ENCODE peak calls at places on chromosomes 2 and 18, in nine cellular contexts. M, L, W, H, R, Z, E, N and S are unnamed samples.

GRCh38 chr18:72140007-72140406 is 404.1 kb downstream of the CBLN2 start:
- DNase-seq in M (no peak), L (no peak), W (no peak), H (no peak), R (no peak), Z (no peak), E (no peak), N (no peak), S (no peak)

GRCh38 chr2:174835797-174836255 is 71.6 kb upstream of the CHRNA1 start:
- DNase-seq in M (no peak), L (peak), W (no peak), H (no peak), R (no peak), Z (no peak), E (peak), N (no peak), S (peak)

GRCh38 chr2:177595126-177595525 is 202.6 kb downstream of the AGPS start:
- DNase-seq in M (no peak), L (no peak), W (no peak), H (no peak), R (no peak), Z (no peak), E (no peak), N (no peak), S (no peak)

GRCh38 chr2:191665286-191665685 is 12.7 kb upstream of the NABP1 start:
- DNase-seq in M (no peak), L (no peak), W (no peak), H (no peak), R (no peak), Z (no peak), E (peak), N (peak), S (no peak)

GRCh38 chr2:188949046-188949818 is 24.9 kb upstream of the COL3A1 start:
- DNase-seq in M (no peak), L (no peak), W (no peak), H (no peak), R (no peak), Z (no peak), E (no peak), N (no peak), S (no peak)

GRCh38 chr2:173880561-173880960 is 84.6 kb downstream of the SP3 start:
- DNase-seq in M (no peak), L (no peak), W (no peak), H (no peak), R (no peak), Z (no peak), E (no peak), N (no peak), S (no peak)

GRCh38 chr2:231399853-231400667 is 4.5 kb downstream of the B3GNT7 start:
- DNase-seq in M (no peak), L (peak), W (no peak), H (no peak), R (no peak), Z (no peak), E (no peak), N (peak), S (no peak)

GRCh38 chr2:42133771-42134195 is 35.4 kb upstream of the EML4 start:
- DNase-seq in M (no peak), L (no peak), W (no peak), H (no peak), R (no peak), Z (no peak), E (no peak), N (no peak), S (no peak)

GRCh38 chr2:98441706-98442450 is 2.8 kb upstream of the INPP4A start:
- DNase-seq in M (no peak), L (no peak), W (no peak), H (no peak), R (no peak), Z (no peak), E (no peak), N (no peak), S (no peak)

GRCh38 chr2:229416116-229416694 is 145.1 kb upstream of the PID1 start:
- DNase-seq in M (no peak), L (no peak), W (peak), H (no peak), R (no peak), Z (no peak), E (peak), N (no peak), S (no peak)

GRCh38 chr2:1618191-1618961 is 125.9 kb downstream of the PXDN start:
- DNase-seq in M (no peak), L (no peak), W (no peak), H (no peak), R (no peak), Z (no peak), E (no peak), N (no peak), S (no peak)